ENCODE peak calls at places on chromosomes 3 and 15, in five cellular contexts. D is HepG2, K is K562, Y is A549, F is NB4. J is an unnamed sample.

GRCh38 chr15:41921167-41921566 is 27.3 kb upstream of the SPTBN5 start:
- DNase-seq in D (no peak), K (no peak), Y (no peak), F (no peak), J (no peak)

GRCh38 chr3:42067324-42067723 is 23.8 kb upstream of the TRAK1 start:
- DNase-seq in D (no peak), K (no peak), Y (no peak), F (no peak), J (peak)

GRCh38 chr3:13217736-13218540 is 144.7 kb upstream of the IQSEC1 start:
- DNase-seq in D (peak), K (no peak), Y (peak), F (no peak), J (no peak)

GRCh38 chr3:110900583-110900982 is 171.0 kb upstream of the NECTIN3 start:
- DNase-seq in D (no peak), K (no peak), Y (no peak), F (no peak), J (no peak)

GRCh38 chr15:81336568-81336967 is 12.6 kb upstream of the STARD5 start:
- DNase-seq in D (peak), K (peak), Y (peak), F (peak), J (no peak)

GRCh38 chr3:186281172-186281571 is 80.9 kb downstream of the DGKG start:
- DNase-seq in D (no peak), K (no peak), Y (peak), F (no peak), J (no peak)

GRCh38 chr15:71011503-71012155 is 103.6 kb upstream of the THSD4 start:
- DNase-seq in D (peak), K (no peak), Y (peak), F (peak), J (no peak)

GRCh38 chr15:92306662-92307061 is 87.0 kb upstream of the ST8SIA2 start:
- DNase-seq in D (peak), K (peak), Y (peak), F (peak), J (no peak)

GRCh38 chr3:176399193-176399592 is 798.1 kb downstream of the TBL1XR1 start:
- DNase-seq in D (no peak), K (no peak), Y (no peak), F (no peak), J (no peak)

GRCh38 chr15:80891006-80891405 is 98.6 kb downstream of the MESD start:
- DNase-seq in D (no peak), K (no peak), Y (no peak), F (no peak), J (no peak)

GRCh38 chr3:22951910-22952309 is 251.2 kb upstream of the UBE2E2 start:
- DNase-seq in D (no peak), K (no peak), Y (no peak), F (no peak), J (no peak)

GRCh38 chr15:91346259-91346658 is 246.2 kb downstream of the SV2B start:
- DNase-seq in D (no peak), K (no peak), Y (no peak), F (no peak), J (no peak)

GRCh38 chr3:45275006-45275704 is 49.1 kb upstream of the TMEM158 start:
- DNase-seq in D (no peak), K (no peak), Y (no peak), F (no peak), J (no peak)

GRCh38 chr3:113006350-113007056 is 15.7 kb downstream of the GTPBP8 start:
- DNase-seq in D (no peak), K (no peak), Y (no peak), F (no peak), J (no peak)

GRCh38 chr3:6770376-6770648 is 90.6 kb upstream of the GRM7 start:
- DNase-seq in D (no peak), K (no peak), Y (no peak), F (no peak), J (no peak)

GRCh38 chr3:151156618-151157216 is 46.3 kb downstream of the GPR171 start:
- DNase-seq in D (peak), K (peak), Y (peak), F (peak), J (no peak)

GRCh38 chr3:55519016-55519415 is 31.9 kb upstream of the WNT5A start:
- DNase-seq in D (no peak), K (no peak), Y (peak), F (no peak), J (no peak)

GRCh38 chr3:55521086-55522060 is 34.3 kb upstream of the WNT5A start:
- DNase-seq in D (no peak), K (no peak), Y (no peak), F (peak), J (no peak)

GRCh38 chr3:55524565-55525244 is 37.6 kb upstream of the WNT5A start:
- DNase-seq in D (no peak), K (no peak), Y (no peak), F (no peak), J (no peak)

GRCh38 chr3:55523471-55523870 is 36.4 kb upstream of the WNT5A start:
- DNase-seq in D (no peak), K (no peak), Y (no peak), F (no peak), J (no peak)

GRCh38 chr3:55522077-55522476 is 35.0 kb upstream of the WNT5A start:
- DNase-seq in D (no peak), K (no peak), Y (no peak), F (no peak), J (no peak)
- TF ChIP-seq MYC in D (no peak), K (no peak), Y (no peak), F (no peak), J (no peak)

GRCh38 chr3:196774191-196774820 is 34.6 kb downstream of the PAK2 start:
- DNase-seq in D (peak), K (no peak), Y (no peak), F (no peak), J (peak)
- TF ChIP-seq MYC in D (no peak), K (no peak), Y (no peak), F (no peak), J (no peak)

DNA sequence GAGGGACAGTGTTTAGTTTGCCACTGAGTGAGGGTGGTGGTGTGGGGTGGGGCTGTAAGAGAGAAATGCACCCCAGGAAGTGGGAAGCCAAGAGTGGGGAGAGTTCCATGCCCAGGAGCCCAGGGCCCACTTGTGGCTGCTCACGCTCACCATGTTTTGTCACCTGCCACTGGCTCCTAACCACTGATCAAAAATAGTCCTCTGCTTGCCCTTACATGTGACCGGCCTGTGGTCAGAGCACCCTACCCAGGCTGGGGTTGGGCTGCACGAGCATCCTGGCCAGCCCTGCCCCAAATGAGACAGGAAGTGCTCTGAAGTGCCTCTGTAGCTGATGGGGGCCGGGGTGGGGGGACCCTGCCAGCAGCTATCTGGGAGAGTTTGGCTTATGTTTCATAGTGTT is 216.3 kb downstream of the RPLP1 start:
- DNase-seq in D (no peak), K (no peak), Y (no peak), F (peak), J (peak)
- TF ChIP-seq MYC in D (no peak), K (no peak), Y (no peak), F (no peak), J (no peak)

GRCh38 chr3:128993461-128994172 is at the start of gene CFAP92:
- DNase-seq in D (no peak), K (peak), Y (peak), F (no peak), J (no peak)
- TF ChIP-seq MYC in D (no peak), K (no peak), Y (no peak), F (no peak), J (no peak)

DNA sequence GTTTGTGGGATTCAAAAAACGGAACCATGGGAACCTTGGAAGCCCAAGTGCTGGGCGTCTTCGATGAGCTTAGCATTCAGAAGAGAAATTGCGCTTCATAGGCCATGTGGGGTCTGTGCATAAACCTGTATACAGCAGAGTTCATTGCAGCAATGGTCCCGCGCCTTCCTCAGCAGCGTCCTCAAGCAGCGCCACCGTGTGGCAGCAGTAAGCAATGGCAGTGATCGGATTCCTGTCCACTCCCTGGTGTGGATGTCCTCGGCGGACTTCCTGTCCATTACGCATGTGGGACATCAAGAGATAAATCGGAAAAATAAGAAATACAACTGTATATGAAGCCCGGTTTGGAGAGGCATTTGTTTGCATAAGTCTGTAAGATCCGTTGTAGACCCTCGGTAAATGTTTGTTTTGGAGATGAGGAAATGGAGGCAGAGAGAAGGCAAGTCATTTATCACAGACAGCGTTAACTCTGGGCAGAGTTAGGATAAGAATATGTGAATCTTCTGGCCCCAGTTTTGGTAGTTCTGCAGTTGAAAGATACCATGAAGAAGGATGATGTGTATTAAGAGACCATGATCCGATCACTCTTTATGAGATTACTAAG is 57.7 kb downstream of the CNTN4 start:
- DNase-seq in D (peak), K (peak), Y (peak), F (peak), J (no peak)
- TF ChIP-seq MYC in D (no peak), K (no peak), Y (no peak), F (no peak), J (no peak)